ENCODE peak calls at places on chromosomes 5 and 9, in eight cellular contexts. D is GM12878; T is NCI-H2081; S is substantia nigra; W is stimulated activated CD4-positive, alpha-beta T cell treated with anti-CD3 and anti-CD28 coated beads, Interleukin-1b, Interleukin-23, amount 100 ng/mL, for 24 hours; G is AG08395; Y is WTC11; R is CD8-positive, alpha-beta memory T cell. N is an unnamed sample.

GRCh38 chr9:77945798-77946197 is 85.8 kb downstream of the GNAQ start:
- DNase-seq in D (no peak), T (no peak), S (no peak), W (no peak), G (no peak), Y (no peak), R (no peak), N (no peak)

GRCh38 chr5:103894882-103895281 is 332.3 kb upstream of the NUDT12 start:
- DNase-seq in D (no peak), T (no peak), S (peak), W (no peak), G (peak), Y (peak), R (no peak), N (no peak)

GRCh38 chr9:97668485-97668884 is 28.7 kb downstream of the XPA start:
- DNase-seq in D (no peak), T (no peak), S (no peak), W (no peak), G (no peak), Y (no peak), R (no peak), N (no peak)

GRCh38 chr9:84136119-84136868 is 155.7 kb downstream of the RMI1 start:
- DNase-seq in D (no peak), T (peak), S (no peak), W (no peak), G (peak), Y (no peak), R (no peak), N (peak)

GRCh38 chr5:72063219-72063819 is 44.0 kb upstream of the MAP1B start:
- DNase-seq in D (no peak), T (no peak), S (no peak), W (no peak), G (peak), Y (peak), R (no peak), N (peak)

GRCh38 chr9:123863164-123863855 is 66.6 kb downstream of the DENND1A start:
- DNase-seq in D (no peak), T (no peak), S (no peak), W (no peak), G (peak), Y (no peak), R (no peak), N (no peak)

GRCh38 chr9:72894342-72894741 is 58.5 kb downstream of the ALDH1A1 start:
- DNase-seq in D (no peak), T (no peak), S (no peak), W (no peak), G (peak), Y (no peak), R (no peak), N (peak)

GRCh38 chr5:68424799-68425537 is 209.4 kb downstream of the PIK3R1 start:
- DNase-seq in D (peak), T (no peak), S (no peak), W (no peak), G (peak), Y (no peak), R (peak), N (no peak)

GRCh38 chr5:180116077-180116375 is 44.5 kb upstream of the RNF130 start:
- DNase-seq in D (no peak), T (no peak), S (no peak), W (no peak), G (no peak), Y (no peak), R (no peak), N (no peak)

GRCh38 chr9:4979224-4979623 is 5.8 kb upstream of the JAK2 start:
- DNase-seq in D (no peak), T (no peak), S (no peak), W (no peak), G (peak), Y (no peak), R (no peak), N (no peak)

GRCh38 chr5:115375922-115376321 is 79.5 kb upstream of the CCDC112 start:
- DNase-seq in D (no peak), T (no peak), S (no peak), W (no peak), G (no peak), Y (no peak), R (no peak), N (no peak)

GRCh38 chr5:10118150-10118549 is 131.5 kb downstream of the ATPSCKMT start:
- DNase-seq in D (no peak), T (no peak), S (no peak), W (no peak), G (peak), Y (no peak), R (no peak), N (no peak)

GRCh38 chr9:74645007-74645639 is 148.0 kb downstream of the RORB start:
- DNase-seq in D (no peak), T (no peak), S (no peak), W (no peak), G (peak), Y (no peak), R (no peak), N (no peak)

GRCh38 chr5:13994606-13995336 is 50.3 kb upstream of the DNAH5 start:
- DNase-seq in D (no peak), T (peak), S (no peak), W (no peak), G (no peak), Y (no peak), R (no peak), N (no peak)

GRCh38 chr9:98185611-98186171 is 6.7 kb downstream of the CORO2A start:
- DNase-seq in D (no peak), T (no peak), S (no peak), W (no peak), G (no peak), Y (no peak), R (no peak), N (no peak)

GRCh38 chr5:157045601-157046000 is 13.3 kb downstream of the HAVCR1 start:
- DNase-seq in D (no peak), T (no peak), S (no peak), W (no peak), G (no peak), Y (no peak), R (no peak), N (no peak)

GRCh38 chr9:34623386-34624235 is 3.3 kb upstream of the DCTN3 start:
- DNase-seq in D (no peak), T (no peak), S (no peak), W (no peak), G (no peak), Y (peak), R (no peak), N (no peak)

GRCh38 chr5:14216902-14217301 is 73.8 kb downstream of the TRIO start:
- DNase-seq in D (no peak), T (no peak), S (no peak), W (no peak), G (no peak), Y (peak), R (no peak), N (no peak)

GRCh38 chr5:127587246-127587917 is 61.5 kb upstream of the CTXN3 start:
- DNase-seq in D (no peak), T (no peak), S (no peak), W (no peak), G (no peak), Y (no peak), R (no peak), N (no peak)

GRCh38 chr5:17123010-17123409 is 94.4 kb upstream of the BASP1 start:
- DNase-seq in D (no peak), T (no peak), S (no peak), W (no peak), G (peak), Y (no peak), R (no peak), N (no peak)

GRCh38 chr5:127758884-127759283 is 55.7 kb downstream of the CCDC192 start:
- DNase-seq in D (no peak), T (no peak), S (no peak), W (no peak), G (peak), Y (no peak), R (no peak), N (no peak)

GRCh38 chr9:108618906-108619550 is 236.8 kb downstream of the ACTL7B start:
- DNase-seq in D (no peak), T (no peak), S (no peak), W (no peak), G (peak), Y (no peak), R (no peak), N (no peak)

GRCh38 chr5:172283862-172284274 is 304 bp upstream of the UBTD2 start:
- DNase-seq in D (no peak), T (peak), S (peak), W (peak), G (peak), Y (peak), R (peak), N (peak)

GRCh38 chr5:1754531-1755220 is 45.0 kb downstream of the MRPL36 start:
- DNase-seq in D (no peak), T (no peak), S (no peak), W (no peak), G (no peak), Y (no peak), R (no peak), N (no peak)

GRCh38 chr5:144142030-144142825 is 28.2 kb downstream of the YIPF5 start:
- DNase-seq in D (peak), T (peak), S (no peak), W (no peak), G (peak), Y (no peak), R (no peak), N (no peak)

GRCh38 chr5:150140830-150141229 is 14.8 kb downstream of the PDGFRB start:
- DNase-seq in D (no peak), T (no peak), S (no peak), W (no peak), G (no peak), Y (no peak), R (no peak), N (no peak)

GRCh38 chr5:132426525-132427138 is 57.1 kb downstream of the SLC22A5 start:
- DNase-seq in D (no peak), T (no peak), S (no peak), W (no peak), G (peak), Y (peak), R (peak), N (peak)

N was measured in T1000.